ENCODE peak calls at places on chromosomes 2 and 18, in six cellular contexts. I is hypothalamus, S is A549, P is neural crest cell, D is lower leg skin, Q is left colon. K is an unnamed sample.

GRCh38 chr2:231605607-231606091 is 13.0 kb downstream of the TEX44 start:
- DNase-seq in I (no peak), S (no peak), D (peak), P (no peak), Q (no peak), K (no peak)

GRCh38 chr2:234291765-234292204 is 205.1 kb downstream of the ARL4C start:
- DNase-seq in P (no peak), D (peak), Q (peak), S (no peak), I (no peak), K (no peak)

GRCh38 chr18:21557607-21558253 is 42.8 kb downstream of the ESCO1 start:
- DNase-seq in P (no peak), S (no peak), D (no peak), I (no peak), Q (no peak), K (peak)

GRCh38 chr18:58870130-58870529 is 5.5 kb downstream of the ZNF532 start:
- DNase-seq in Q (no peak), I (no peak), D (peak), P (no peak), S (no peak), K (no peak)

GRCh38 chr2:109185338-109185737 is 56.3 kb downstream of the SH3RF3 start:
- DNase-seq in D (peak), Q (no peak), I (no peak), P (no peak), S (no peak), K (peak)

GRCh38 chr2:47996808-47997207 is 90.5 kb upstream of the FBXO11 start:
- DNase-seq in Q (no peak), I (no peak), D (no peak), P (no peak), S (no peak), K (no peak)

GRCh38 chr2:230473378-230473777 is 57.4 kb downstream of the SP100 start:
- DNase-seq in Q (no peak), D (no peak), P (no peak), I (no peak), S (no peak), K (peak)

GRCh38 chr2:8391584-8391983 is 290.3 kb upstream of the ID2 start:
- DNase-seq in Q (no peak), P (no peak), I (no peak), S (no peak), D (peak), K (no peak)

GRCh38 chr2:85886585-85886984 is 2.2 kb downstream of the ST3GAL5 start:
- DNase-seq in S (no peak), P (no peak), Q (peak), I (no peak), D (peak), K (peak)

GRCh38 chr18:47997338-47997780 is 66.9 kb upstream of the SMAD2 start:
- DNase-seq in Q (no peak), I (no peak), S (no peak), P (no peak), D (no peak), K (no peak)

K was measured in epithelial cell of esophagus.